ENCODE peak calls at places on chromosomes 6 and 20, in four cellular contexts. Y is WERI-Rb-1, G is AG09319, X is OCI-LY7. N is an unnamed sample.

GRCh38 chr6:170057961-170058877 is 232.7 kb downstream of the DLL1 start:
- DNase-seq in Y (no peak), G (no peak), X (no peak), N (no peak)

GRCh38 chr6:21186479-21187055 is 407.0 kb upstream of the SOX4 start:
- DNase-seq in Y (no peak), G (no peak), X (no peak), N (no peak)

GRCh38 chr6:140153703-140154102 is 779.3 kb upstream of the CITED2 start:
- DNase-seq in Y (no peak), G (no peak), X (no peak), N (no peak)

GRCh38 chr6:32894085-32895005 is 40.4 kb downstream of the PSMB9 start:
- DNase-seq in Y (peak), X (peak), G (peak), N (peak)

GRCh38 chr20:38146628-38147027 is 18.4 kb downstream of the TGM2 start:
- DNase-seq in X (no peak), Y (no peak), G (no peak), N (no peak)

GRCh38 chr6:130029163-130029562 is 10.8 kb downstream of the L3MBTL3 start:
- DNase-seq in Y (no peak), X (no peak), G (no peak), N (no peak)

GRCh38 chr20:41538810-41539596 is 79.2 kb downstream of the CHD6 start:
- DNase-seq in X (no peak), Y (no peak), G (no peak), N (no peak)

GRCh38 chr6:52407467-52407866 is 12.7 kb upstream of the EFHC1 start:
- DNase-seq in X (peak), Y (peak), G (no peak), N (no peak)

GRCh38 chr6:54074591-54075195 is 36.5 kb upstream of the MLIP start:
- DNase-seq in X (no peak), G (no peak), Y (no peak), N (no peak)

GRCh38 chr6:157989541-157990289 is 8.1 kb downstream of the SYNJ2 start:
- DNase-seq in G (no peak), X (no peak), Y (no peak), N (no peak)

GRCh38 chr20:10282930-10283556 is 64.4 kb downstream of the SNAP25 start:
- DNase-seq in X (no peak), Y (no peak), G (no peak), N (no peak)

GRCh38 chr6:127518710-127519468 is at the start of gene MTCL3:
- DNase-seq in X (no peak), G (no peak), Y (peak), N (no peak)

GRCh38 chr20:56566621-56567020 is 33.6 kb downstream of the FAM209B start:
- DNase-seq in G (no peak), Y (no peak), X (no peak), N (no peak)

GRCh38 chr6:166532302-166532701 is 54.2 kb downstream of the RAMACL start:
- DNase-seq in G (no peak), Y (no peak), X (no peak), N (no peak)

GRCh38 chr6:136111831-136112230 is 138.3 kb downstream of the MTFR2 start:
- DNase-seq in Y (no peak), X (no peak), G (no peak), N (no peak)

GRCh38 chr6:138346302-138347195 is 31.2 kb upstream of the SMIM28 start:
- DNase-seq in Y (no peak), X (no peak), G (no peak), N (no peak)

GRCh38 chr6:141562181-141562800 is 570.4 kb upstream of the GJE1 start:
- DNase-seq in G (no peak), X (no peak), Y (no peak), N (no peak)

GRCh38 chr20:15889073-15889923 is 684.0 kb downstream of the KIF16B start:
- DNase-seq in Y (no peak), X (no peak), G (peak), N (no peak)

GRCh38 chr6:44676246-44676790 is 288.8 kb downstream of the CDC5L start:
- DNase-seq in G (no peak), X (no peak), Y (no peak), N (no peak)

GRCh38 chr20:33910529-33911327 is 83.0 kb upstream of the RALY start:
- DNase-seq in Y (peak), G (no peak), X (peak), N (no peak)

GRCh38 chr20:35344354-35344837 is 52.2 kb upstream of the FAM83C start:
- DNase-seq in X (no peak), Y (no peak), G (no peak), N (no peak)

GRCh38 chr20:35298264-35298663 is 6.0 kb upstream of the FAM83C start:
- DNase-seq in X (no peak), G (no peak), Y (no peak), N (no peak)

GRCh38 chr6:7271205-7271534 is 41.8 kb downstream of the SSR1 start:
- DNase-seq in Y (no peak), X (no peak), G (no peak), N (no peak)

GRCh38 chr6:33732819-33733218 is 13.9 kb downstream of the IP6K3 start:
- DNase-seq in G (no peak), X (no peak), Y (no peak), N (no peak)

DNA sequence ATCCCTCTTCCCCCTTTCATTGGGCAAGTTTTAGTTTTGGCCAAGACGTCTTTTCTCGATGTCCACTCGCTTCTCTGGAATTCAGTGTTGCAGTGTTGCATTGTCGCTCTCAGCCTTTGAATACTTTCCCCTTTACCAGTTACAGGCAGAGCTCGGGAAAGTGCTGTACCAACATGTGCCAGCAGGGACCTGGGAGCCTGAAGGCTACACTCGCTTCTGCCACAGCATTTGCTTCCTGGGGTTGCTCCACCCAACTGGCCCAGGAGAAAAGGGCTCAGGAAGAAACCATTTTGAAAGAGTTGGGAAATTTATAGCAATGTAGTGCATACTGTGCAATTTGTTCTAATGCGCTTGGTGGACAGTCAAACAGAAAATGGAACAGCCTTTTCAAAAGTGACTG is 78.6 kb downstream of the LINC00237 start:
- DNase-seq in X (no peak), G (no peak), Y (peak), N (no peak)
- TF ChIP-seq CTCF in X (no peak), G (no peak), Y (peak), N (no peak)

DNA sequence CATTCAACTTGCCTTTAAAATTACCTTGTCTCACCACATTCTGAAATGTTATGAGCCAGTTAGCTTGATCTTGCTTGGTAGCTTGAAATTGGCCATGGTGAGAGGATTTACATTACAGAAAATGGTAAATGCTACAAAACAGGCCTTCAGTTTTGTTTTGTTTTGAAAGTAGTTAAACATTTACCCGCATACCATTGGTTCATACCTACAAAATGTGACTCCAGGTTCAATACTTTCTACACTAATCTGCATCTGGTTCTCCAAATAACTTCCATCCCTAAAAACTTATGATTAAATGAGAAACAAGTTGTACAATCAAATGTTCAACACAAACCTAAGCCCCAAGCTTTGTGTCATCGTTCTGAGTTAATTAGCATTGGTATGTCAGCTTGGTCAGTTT is 30.5 kb upstream of the MYBL2 start:
- DNase-seq in G (no peak), X (no peak), Y (no peak), N (no peak)
- TF ChIP-seq CTCF in G (no peak), X (no peak), Y (no peak), N (no peak)

DNA sequence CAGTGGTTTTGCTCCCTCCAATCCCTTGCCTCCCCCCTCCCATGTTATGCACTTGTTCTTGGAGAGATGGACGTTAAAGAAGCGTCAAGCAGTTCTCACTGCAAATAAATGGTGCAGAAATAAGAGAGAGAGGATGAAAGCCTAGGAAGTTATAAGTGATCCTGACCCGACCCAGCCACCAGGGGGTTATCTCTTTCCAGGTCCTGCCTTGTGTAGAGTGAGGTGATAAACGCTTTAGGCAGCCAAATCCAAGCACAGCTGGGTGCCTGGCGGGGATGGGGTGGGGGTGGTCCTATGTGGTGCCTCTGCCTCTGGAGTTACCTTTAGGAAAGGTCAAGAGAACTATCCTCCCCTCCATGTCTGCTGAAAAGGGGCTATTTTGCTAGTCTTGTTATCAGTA is 9.1 kb upstream of the TFAP2A start:
- DNase-seq in Y (peak), G (no peak), X (peak), N (no peak)
- TF ChIP-seq CTCF in Y (peak), G (no peak), X (peak), N (peak)

GRCh38 chr20:50992733-50993457 is 30.0 kb downstream of the KCNG1 start:
- DNase-seq in Y (peak), G (peak), X (peak), N (no peak)
- TF ChIP-seq CTCF in Y (peak), G (peak), X (peak), N (peak)

GRCh38 chr6:112781236-112781635 is 434.1 kb downstream of the RFPL4B start:
- DNase-seq in X (no peak), G (no peak), Y (no peak), N (no peak)
- TF ChIP-seq CTCF in X (no peak), G (no peak), Y (peak), N (peak)

GRCh38 chr6:116217069-116217468 is 36.8 kb downstream of the TSPYL4 start:
- DNase-seq in G (no peak), Y (no peak), X (peak), N (no peak)

GRCh38 chr6:116215414-116215813 is 38.5 kb downstream of the TSPYL4 start:
- DNase-seq in X (no peak), G (no peak), Y (no peak), N (no peak)

GRCh38 chr6:116218866-116219265 is 35.0 kb downstream of the TSPYL4 start:
- DNase-seq in X (no peak), Y (no peak), G (no peak), N (no peak)

GRCh38 chr6:116220172-116220571 is 33.7 kb downstream of the TSPYL4 start:
- DNase-seq in G (no peak), Y (no peak), X (no peak), N (no peak)

DNA sequence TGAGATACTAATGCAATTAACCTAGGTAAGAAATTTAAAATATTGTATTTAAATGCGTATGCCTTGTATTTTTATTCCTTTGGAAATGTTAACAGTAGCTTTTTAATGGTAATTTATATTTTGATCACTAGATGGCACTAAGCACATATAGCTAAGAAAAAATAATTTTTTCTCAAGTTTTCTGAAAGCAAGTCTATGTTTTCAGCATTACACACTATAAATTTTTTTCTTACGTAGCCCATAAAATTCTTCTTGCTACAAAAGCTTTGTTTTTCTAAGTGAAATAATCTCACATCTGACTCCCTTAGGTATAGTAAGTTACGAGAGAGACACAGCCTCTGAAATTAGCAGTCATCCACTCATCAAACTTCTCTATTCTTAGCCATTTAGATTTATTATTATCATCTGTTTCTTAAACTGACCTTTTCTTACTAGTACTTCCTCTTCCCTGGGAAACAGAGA is 35.7 kb downstream of the TSPYL4 start:
- DNase-seq in X (peak), Y (no peak), G (no peak), N (no peak)
- TF ChIP-seq CTCF in X (peak), Y (no peak), G (peak), N (peak)

GRCh38 chr20:23059831-23060230 is 10.4 kb upstream of the THBD start:
- DNase-seq in G (no peak), Y (no peak), X (no peak), N (no peak)

GRCh38 chr20:23061713-23062561 is 12.5 kb upstream of the THBD start:
- DNase-seq in G (no peak), X (peak), Y (no peak), N (no peak)

GRCh38 chr20:23060629-23061028 is 11.2 kb upstream of the THBD start:
- DNase-seq in Y (no peak), X (no peak), G (no peak), N (no peak)

GRCh38 chr20:23061262-23061661 is 11.8 kb upstream of the THBD start:
- DNase-seq in G (no peak), X (no peak), Y (no peak), N (no peak)

DNA sequence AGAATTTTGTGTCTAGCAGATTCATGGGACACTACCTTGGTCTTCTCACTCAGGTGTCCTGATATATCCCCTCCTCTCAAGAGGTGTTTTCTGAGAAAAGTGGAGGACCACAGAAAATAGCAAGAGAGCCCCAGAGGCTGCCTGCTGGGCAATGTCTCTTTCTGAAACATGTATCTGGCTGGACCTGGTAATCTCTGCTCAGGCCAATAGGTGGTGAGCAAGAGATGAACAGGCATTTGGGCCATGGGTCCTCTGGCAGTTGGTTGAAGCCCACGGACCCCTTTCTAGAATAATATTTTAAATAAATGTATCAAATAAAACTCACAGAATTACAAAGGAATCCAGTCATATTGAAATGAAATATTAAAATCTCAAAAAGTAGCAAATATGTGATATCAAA is 8.8 kb upstream of the THBD start:
- DNase-seq in Y (no peak), X (no peak), G (no peak), N (no peak)
- TF ChIP-seq CTCF in Y (no peak), X (no peak), G (no peak), N (peak)

GRCh38 chr20:1467355-1468116 is 887 bp upstream of the NSFL1C start:
- DNase-seq in Y (no peak), X (no peak), G (no peak), N (no peak)

GRCh38 chr20:1466211-1467081 is at the start of gene NSFL1C:
- DNase-seq in X (peak), G (peak), Y (peak), N (peak)

GRCh38 chr20:1468117-1468624 is 1.5 kb upstream of the NSFL1C start:
- DNase-seq in X (no peak), Y (no peak), G (no peak), N (no peak)

GRCh38 chr20:1465470-1466210 is 1.0 kb downstream of the NSFL1C start:
- DNase-seq in G (no peak), X (no peak), Y (no peak), N (no peak)

DNA sequence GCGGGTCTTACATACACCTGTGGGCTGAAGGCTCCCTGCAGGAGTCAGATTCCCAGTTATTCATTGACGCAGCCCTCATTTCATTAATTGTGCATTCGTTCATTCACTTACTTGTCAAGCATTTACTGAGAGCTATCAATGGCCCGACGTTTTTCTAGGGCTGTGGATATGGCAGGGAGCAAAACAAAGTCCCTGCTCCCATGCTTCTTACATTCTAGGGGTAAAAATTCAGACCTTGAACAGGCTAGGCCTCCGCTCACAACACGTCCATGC is 369 bp upstream of the NSFL1C start:
- DNase-seq in X (no peak), G (no peak), Y (no peak), N (no peak)
- TF ChIP-seq CTCF in X (no peak), G (no peak), Y (no peak), N (peak)

DNA sequence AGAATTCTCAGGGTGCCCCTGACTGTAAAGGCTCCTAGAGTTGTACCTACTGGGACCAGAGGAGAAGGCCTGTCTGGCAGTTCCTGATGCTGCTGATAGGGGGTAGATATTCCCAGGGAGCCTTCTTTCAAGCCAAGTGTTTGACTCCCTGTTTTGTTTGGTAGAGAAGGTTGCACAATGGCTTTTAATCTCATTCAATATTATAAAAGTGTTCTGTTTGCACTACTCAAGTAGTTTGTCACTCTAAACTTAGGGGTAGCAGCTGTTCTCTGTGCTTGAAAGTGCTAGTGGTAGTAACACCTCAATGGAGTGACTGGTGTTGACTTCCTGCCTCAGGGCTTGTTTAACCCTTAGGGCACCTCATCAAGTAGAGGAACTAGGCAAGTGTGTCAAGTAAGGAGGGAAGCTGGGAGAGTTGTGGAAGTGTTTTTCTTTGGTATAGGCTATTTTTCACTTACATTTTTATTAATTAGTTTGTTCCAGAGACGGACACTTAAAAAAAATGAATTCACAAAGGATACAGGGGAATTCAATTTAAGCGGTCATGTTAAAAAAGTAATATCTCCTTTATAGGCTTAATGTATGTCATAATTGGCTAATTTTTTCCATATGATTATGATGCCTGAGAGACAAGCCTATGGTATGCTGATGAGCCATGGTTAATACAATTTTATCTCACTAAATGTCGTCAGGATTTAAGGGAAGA is 38.1 kb downstream of the BICRAL start:
- DNase-seq in Y (no peak), X (peak), G (no peak), N (no peak)
- TF ChIP-seq CTCF in Y (peak), X (peak), G (peak), N (no peak)

N was measured in chondrocyte.